ENCODE peak calls at places on chromosomes 12 and 14, in seven cellular contexts. X, G, C, F, E, J and M are unnamed samples.

GRCh38 chr12:120209851-120210250 is 8.9 kb upstream of the RPLP0 start:
- DNase-seq in X (no peak), G (no peak), J (no peak), E (peak), C (no peak), F (no peak), M (no peak)

GRCh38 chr12:98698603-98699463 is 53.7 kb downstream of the APAF1 start:
- DNase-seq in X (peak), G (peak), J (peak), C (peak), E (peak), F (no peak), M (no peak)

GRCh38 chr12:79252358-79253075 is 387.9 kb downstream of the SYT1 start:
- DNase-seq in F (no peak), E (no peak), X (no peak), J (no peak), C (no peak), G (no peak), M (no peak)

GRCh38 chr14:101973356-101973755 is 9.0 kb downstream of the DYNC1H1 start:
- DNase-seq in G (no peak), E (no peak), F (peak), C (no peak), J (no peak), X (no peak), M (no peak)

GRCh38 chr14:21506557-21506956 is 4.6 kb downstream of the METTL3 start:
- DNase-seq in E (no peak), J (no peak), X (no peak), C (no peak), G (no peak), F (no peak), M (no peak)

GRCh38 chr12:125871811-125872594 is 806.8 kb downstream of the AACS start:
- DNase-seq in J (no peak), G (no peak), F (no peak), E (no peak), X (no peak), C (no peak), M (no peak)

GRCh38 chr12:42689699-42690098 is 100.2 kb upstream of the PRICKLE1 start:
- DNase-seq in X (no peak), F (no peak), E (no peak), C (no peak), J (no peak), G (no peak), M (no peak)

GRCh38 chr14:60002819-60003492 is 83.0 kb downstream of the LRRC9 start:
- DNase-seq in E (no peak), C (no peak), F (no peak), G (no peak), X (peak), J (no peak), M (no peak)

GRCh38 chr12:131137836-131138637 is 184.3 kb downstream of the ADGRD1 start:
- DNase-seq in C (no peak), F (no peak), E (no peak), J (peak), G (no peak), X (no peak), M (peak)
- TF ChIP-seq CTCF in C (no peak), F (no peak), E (no peak), J (no peak), G (no peak), X (no peak), M (no peak)

GRCh38 chr14:72045885-72046284 is 113.7 kb downstream of the RGS6 start:
- DNase-seq in E (no peak), X (no peak), C (no peak), G (no peak), F (no peak), J (no peak), M (no peak)

GRCh38 chr14:72040528-72040927 is 108.3 kb downstream of the RGS6 start:
- DNase-seq in C (no peak), E (no peak), X (no peak), J (no peak), F (no peak), G (no peak), M (no peak)

GRCh38 chr14:72049462-72049861 is 117.2 kb downstream of the RGS6 start:
- DNase-seq in E (no peak), X (no peak), G (no peak), C (no peak), J (no peak), F (no peak), M (no peak)

GRCh38 chr14:72045271-72045670 is 113.0 kb downstream of the RGS6 start:
- DNase-seq in X (no peak), F (no peak), E (no peak), J (no peak), C (no peak), G (no peak), M (no peak)
- TF ChIP-seq CTCF in X (no peak), F (no peak), E (no peak), J (no peak), C (no peak), G (no peak), M (no peak)

GRCh38 chr14:61500046-61500445 is 178.7 kb downstream of the PRKCH start:
- DNase-seq in E (no peak), G (no peak), J (no peak), F (no peak), C (no peak), X (no peak), M (no peak)
- TF ChIP-seq CTCF in E (no peak), G (no peak), J (no peak), F (no peak), C (no peak), X (no peak), M (no peak)

GRCh38 chr12:14931791-14932560 is 6.4 kb downstream of the ERP27 start:
- DNase-seq in J (no peak), E (no peak), F (no peak), X (no peak), G (no peak), C (no peak), M (no peak)

GRCh38 chr12:14928946-14929345 is 9.4 kb downstream of the ERP27 start:
- DNase-seq in G (peak), C (no peak), F (no peak), X (no peak), J (no peak), E (no peak), M (no peak)

GRCh38 chr12:14931359-14931758 is 7.0 kb downstream of the ERP27 start:
- DNase-seq in C (peak), X (no peak), F (no peak), E (no peak), J (no peak), G (no peak), M (no peak)

GRCh38 chr12:14927267-14927666 is 11.1 kb downstream of the ERP27 start:
- DNase-seq in F (no peak), X (no peak), C (no peak), E (no peak), G (no peak), J (no peak), M (no peak)

GRCh38 chr12:14930299-14930698 is 8.0 kb downstream of the ERP27 start:
- DNase-seq in J (no peak), F (no peak), X (no peak), C (no peak), E (no peak), G (no peak), M (no peak)
- TF ChIP-seq CTCF in J (no peak), F (peak), X (no peak), C (no peak), E (no peak), G (no peak), M (no peak)

DNA sequence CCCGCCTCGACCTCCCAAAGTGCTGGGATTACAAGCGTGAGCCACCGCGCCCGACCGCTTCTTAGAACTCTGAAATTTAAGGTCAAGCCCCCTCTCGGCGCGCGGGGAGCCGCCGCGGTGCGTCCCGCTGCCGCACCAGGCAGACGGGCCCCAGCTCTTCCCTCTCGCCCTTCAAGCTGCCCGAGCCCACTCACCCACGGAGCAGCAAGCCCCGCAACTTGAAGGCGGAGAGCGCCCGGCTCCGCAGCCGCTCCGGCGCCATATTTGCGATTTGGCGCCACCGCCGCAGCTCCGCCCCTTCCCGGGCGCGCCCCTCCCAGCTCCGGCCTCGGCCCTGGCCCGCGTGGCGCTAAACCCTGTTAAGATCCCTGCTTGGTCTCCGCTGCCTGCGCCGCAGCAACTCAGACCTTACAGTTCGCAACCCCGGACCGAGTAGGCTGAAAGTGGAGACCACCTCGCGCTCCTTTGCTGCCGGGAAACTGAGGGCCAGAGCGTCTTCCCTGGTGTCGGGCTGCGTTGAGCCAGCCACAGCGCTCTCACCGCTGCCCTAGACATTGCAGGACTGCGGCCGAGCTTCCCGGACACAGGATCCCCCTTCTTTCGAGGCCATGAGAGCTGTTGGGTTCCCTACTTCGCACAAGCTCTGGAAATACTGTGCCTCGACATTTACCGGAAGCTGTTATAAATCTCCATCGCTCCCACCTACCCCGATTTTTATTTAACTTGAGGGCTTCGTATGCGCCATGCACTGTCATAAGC is at the start of gene POLE2:
- DNase-seq in C (peak), X (peak), G (peak), E (peak), F (peak), J (peak), M (peak)
- TF ChIP-seq CTCF in C (no peak), X (no peak), G (no peak), E (no peak), F (no peak), J (no peak), M (no peak)

DNA sequence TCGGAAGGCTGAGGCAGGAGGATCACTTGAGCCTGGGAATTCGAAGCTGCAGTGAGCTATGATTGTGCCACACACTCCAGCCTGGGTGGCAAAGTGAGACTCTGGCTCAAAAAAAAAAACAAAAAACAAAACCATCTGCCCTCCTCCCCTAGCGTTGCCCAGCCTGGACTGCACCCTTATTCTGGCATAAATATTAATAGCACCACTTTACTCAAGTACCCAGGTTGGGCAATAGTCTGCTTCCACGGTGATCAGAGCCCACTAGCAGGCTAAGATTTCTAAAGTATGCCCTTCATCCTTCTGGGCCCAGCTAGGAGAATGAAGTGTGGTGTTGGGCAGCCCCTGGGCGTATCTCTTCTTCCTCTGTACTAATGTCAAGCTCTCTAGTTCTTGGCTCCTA is 33.3 kb downstream of the KCTD10 start:
- DNase-seq in J (peak), E (no peak), F (no peak), G (no peak), X (no peak), C (no peak), M (no peak)
- TF ChIP-seq CTCF in J (peak), E (no peak), F (no peak), G (no peak), X (no peak), C (no peak), M (no peak)

GRCh38 chr12:22474970-22475720 is 69.2 kb downstream of the C2CD5 start:
- DNase-seq in E (no peak), J (no peak), F (no peak), C (no peak), X (no peak), G (no peak), M (no peak)
- TF ChIP-seq CTCF in E (no peak), J (no peak), F (no peak), C (no peak), X (no peak), G (no peak), M (no peak)

GRCh38 chr12:109900752-109901580 is 892 bp downstream of the TCHP start:
- DNase-seq in F (no peak), C (no peak), G (no peak), X (no peak), E (no peak), J (no peak), M (peak)

GRCh38 chr12:109897029-109897428 is 3.0 kb upstream of the TCHP start:
- DNase-seq in X (no peak), F (no peak), J (no peak), E (no peak), G (no peak), C (no peak), M (no peak)

GRCh38 chr12:109896188-109896587 is 3.9 kb upstream of the TCHP start:
- DNase-seq in X (no peak), J (no peak), G (no peak), C (no peak), E (no peak), F (no peak), M (no peak)

GRCh38 chr12:109902866-109903265 is 2.8 kb downstream of the TCHP start:
- DNase-seq in C (no peak), E (no peak), G (no peak), F (no peak), J (no peak), X (no peak), M (peak)

GRCh38 chr12:109899783-109900751 is at the start of gene TCHP:
- DNase-seq in X (peak), F (peak), C (peak), G (peak), J (peak), E (peak), M (peak)
- TF ChIP-seq CTCF in X (peak), F (no peak), C (peak), G (no peak), J (peak), E (no peak), M (no peak)

GRCh38 chr14:29220077-29220476 is 453.5 kb downstream of the FOXG1 start:
- DNase-seq in G (no peak), X (no peak), E (no peak), J (no peak), F (no peak), C (no peak), M (peak)

GRCh38 chr14:29227631-29228030 is 461.0 kb downstream of the FOXG1 start:
- DNase-seq in G (no peak), E (no peak), X (no peak), J (peak), F (no peak), C (no peak), M (no peak)

GRCh38 chr14:29216774-29217232 is 450.2 kb downstream of the FOXG1 start:
- DNase-seq in X (no peak), J (no peak), G (no peak), E (no peak), F (no peak), C (no peak), M (no peak)

GRCh38 chr14:29217813-29218450 is 451.3 kb downstream of the FOXG1 start:
- DNase-seq in J (no peak), F (no peak), C (no peak), X (no peak), G (no peak), E (no peak), M (no peak)

GRCh38 chr14:29222671-29223268 is 456.2 kb downstream of the FOXG1 start:
- DNase-seq in G (no peak), J (peak), C (peak), E (no peak), F (no peak), X (peak), M (peak)
- TF ChIP-seq CTCF in G (no peak), J (peak), C (peak), E (no peak), F (no peak), X (peak), M (peak)